ENCODE peak calls at places on chromosomes 16 and 17, in eight cellular contexts. O, B, M, G, S, K, C and N are unnamed samples.

GRCh38 chr16:51359141-51359960 is 208.3 kb upstream of the SALL1 start:
- DNase-seq in G (no peak), M (peak), C (no peak), S (peak), O (no peak), K (peak), B (peak), N (no peak)

GRCh38 chr17:69179227-69179952 is 37.7 kb upstream of the ABCA6 start:
- DNase-seq in G (no peak), S (no peak), C (no peak), O (no peak), B (peak), K (no peak), M (no peak), N (no peak)

GRCh38 chr16:22419908-22420307 is 45.5 kb upstream of the CDR2 start:
- DNase-seq in B (no peak), S (no peak), C (no peak), O (no peak), K (no peak), M (no peak), G (no peak), N (peak)

GRCh38 chr17:1521067-1521466 is 4.7 kb upstream of the INPP5K start:
- DNase-seq in C (no peak), B (no peak), M (no peak), S (no peak), G (no peak), O (no peak), K (no peak), N (no peak)

GRCh38 chr17:47072881-47073280 is 93.8 kb upstream of the RPRML start:
- DNase-seq in C (peak), M (no peak), O (peak), K (no peak), B (no peak), G (no peak), S (no peak), N (no peak)

GRCh38 chr17:6044261-6044660 is 25.9 kb upstream of the WSCD1 start:
- DNase-seq in G (no peak), O (no peak), B (no peak), K (no peak), C (no peak), S (no peak), M (no peak), N (no peak)

GRCh38 chr17:82325286-82326180 is 8.0 kb downstream of the SECTM1 start:
- DNase-seq in B (no peak), S (no peak), G (no peak), O (no peak), C (no peak), M (peak), K (no peak), N (no peak)

GRCh38 chr16:23786964-23787571 is 32.2 kb downstream of the CHP2 start:
- DNase-seq in S (no peak), M (no peak), B (peak), O (no peak), G (no peak), C (no peak), K (no peak), N (no peak)

GRCh38 chr16:88064889-88065746 is 113.9 kb downstream of the BANP start:
- DNase-seq in K (no peak), G (peak), M (no peak), B (no peak), C (no peak), O (no peak), S (no peak), N (no peak)

GRCh38 chr17:56943505-56944125 is 17.2 kb downstream of the COIL start:
- DNase-seq in B (no peak), C (no peak), G (no peak), M (no peak), O (no peak), K (no peak), S (no peak), N (no peak)

GRCh38 chr16:26344976-26345375 is 653.2 kb downstream of the HS3ST4 start:
- DNase-seq in M (no peak), B (no peak), G (no peak), K (no peak), O (no peak), S (no peak), C (no peak), N (no peak)

GRCh38 chr17:41977991-41978390 is 11.4 kb downstream of the CNP start:
- DNase-seq in C (no peak), S (no peak), M (no peak), G (peak), B (no peak), O (no peak), K (no peak), N (peak)

GRCh38 chr17:80805032-80805751 is 186.4 kb upstream of the CHMP6 start:
- DNase-seq in S (no peak), M (no peak), C (peak), O (no peak), G (peak), B (no peak), K (no peak), N (peak)

GRCh38 chr16:49513040-49513439 is 139.4 kb downstream of the C16orf78 start:
- DNase-seq in S (no peak), K (no peak), O (no peak), C (no peak), G (no peak), B (peak), M (no peak), N (no peak)

GRCh38 chr16:25568991-25569390 is 122.8 kb upstream of the HS3ST4 start:
- DNase-seq in G (no peak), C (no peak), M (no peak), O (no peak), K (no peak), S (no peak), B (no peak), N (no peak)

GRCh38 chr16:11632455-11632921 is 35.8 kb upstream of the SNN start:
- DNase-seq in S (peak), M (peak), B (no peak), O (peak), C (peak), G (no peak), K (peak), N (peak)

GRCh38 chr17:8287651-8288335 is 677 bp upstream of the RANGRF start:
- DNase-seq in M (no peak), C (no peak), G (no peak), S (no peak), K (no peak), O (no peak), B (no peak), N (peak)

GRCh38 chr17:43034623-43035293 is 9.7 kb downstream of the RND2 start:
- DNase-seq in M (no peak), K (no peak), O (no peak), G (no peak), B (no peak), C (no peak), S (no peak), N (no peak)

GRCh38 chr17:692116-692515 is 22.5 kb downstream of the VPS53 start:
- DNase-seq in S (no peak), K (no peak), B (no peak), O (peak), M (no peak), C (no peak), G (no peak), N (no peak)

GRCh38 chr17:53996896-53997295 is 174.2 kb downstream of the KIF2B start:
- DNase-seq in M (no peak), K (no peak), S (no peak), B (no peak), O (no peak), C (no peak), G (no peak), N (no peak)

GRCh38 chr17:51128089-51128488 is 7.4 kb upstream of the SPAG9 start:
- DNase-seq in M (no peak), G (no peak), S (no peak), C (no peak), B (peak), O (no peak), K (no peak), N (no peak)

GRCh38 chr17:65463242-65463641 is 98.2 kb downstream of the AXIN2 start:
- DNase-seq in S (peak), M (peak), G (no peak), O (no peak), K (no peak), B (no peak), C (peak), N (peak)

GRCh38 chr16:78822509-78822908 is 723.1 kb downstream of the WWOX start:
- DNase-seq in O (no peak), K (no peak), C (no peak), S (no peak), M (no peak), B (peak), G (no peak), N (no peak)

GRCh38 chr16:30893082-30893743 is 664 bp downstream of the BCL7C start:
- DNase-seq in S (no peak), C (no peak), M (peak), B (peak), O (no peak), G (peak), K (no peak), N (no peak)

GRCh38 chr16:88770459-88771293 is 14.3 kb downstream of the PIEZO1 start:
- DNase-seq in C (no peak), M (peak), B (peak), K (peak), O (no peak), S (peak), G (no peak), N (no peak)

GRCh38 chr17:76479515-76480048 is 12.2 kb downstream of the AANAT start:
- DNase-seq in O (no peak), G (no peak), M (no peak), K (no peak), B (no peak), S (no peak), C (no peak), N (no peak)

GRCh38 chr16:29757950-29758466 is 12.2 kb upstream of the C16orf54 start:
- DNase-seq in M (no peak), G (no peak), C (no peak), B (no peak), S (no peak), K (no peak), O (peak), N (no peak)

GRCh38 chr16:31452631-31453106 is 6.6 kb upstream of the ARMC5 start:
- DNase-seq in B (peak), M (no peak), C (peak), K (no peak), G (no peak), S (no peak), O (peak), N (peak)

GRCh38 chr17:596763-597644 is 117.6 kb downstream of the VPS53 start:
- DNase-seq in O (no peak), C (no peak), S (no peak), B (no peak), K (no peak), M (no peak), G (no peak), N (peak)

GRCh38 chr16:57527027-57527426 is 9.3 kb downstream of the CCDC102A start:
- DNase-seq in C (no peak), M (no peak), K (no peak), S (no peak), G (peak), O (no peak), B (peak), N (no peak)

GRCh38 chr17:1177099-1177996 is 2.4 kb downstream of the ABR start:
- DNase-seq in S (peak), O (no peak), G (peak), M (no peak), K (no peak), C (no peak), B (no peak), N (no peak)

GRCh38 chr16:28990375-28991040 is 5.7 kb downstream of the LAT start:
- DNase-seq in C (no peak), G (no peak), M (no peak), K (no peak), S (no peak), O (no peak), B (no peak), N (no peak)

GRCh38 chr16:17466876-17467275 is 3.9 kb downstream of the XYLT1 start:
- DNase-seq in B (peak), M (no peak), S (no peak), G (no peak), C (no peak), O (no peak), K (no peak), N (no peak)

GRCh38 chr16:83068686-83069085 is 441.9 kb downstream of the CDH13 start:
- DNase-seq in K (no peak), S (no peak), M (no peak), C (no peak), O (no peak), G (no peak), B (no peak), N (no peak)

GRCh38 chr17:72173475-72174116 is 52.8 kb downstream of the SOX9 start:
- DNase-seq in M (no peak), C (no peak), G (no peak), B (no peak), O (no peak), S (no peak), K (no peak), N (no peak)

GRCh38 chr16:1946495-1947368 is 3.7 kb upstream of the MSRB1 start:
- DNase-seq in S (no peak), B (peak), K (no peak), C (no peak), M (no peak), O (no peak), G (no peak), N (no peak)

GRCh38 chr17:17119106-17119505 is 76.8 kb downstream of the MPRIP start:
- DNase-seq in B (no peak), S (no peak), G (peak), O (no peak), K (peak), C (no peak), M (peak), N (no peak)

GRCh38 chr16:12239226-12239625 is 262.7 kb downstream of the SNX29 start:
- DNase-seq in B (no peak), C (no peak), K (no peak), S (no peak), M (no peak), O (no peak), G (no peak), N (no peak)

DNA sequence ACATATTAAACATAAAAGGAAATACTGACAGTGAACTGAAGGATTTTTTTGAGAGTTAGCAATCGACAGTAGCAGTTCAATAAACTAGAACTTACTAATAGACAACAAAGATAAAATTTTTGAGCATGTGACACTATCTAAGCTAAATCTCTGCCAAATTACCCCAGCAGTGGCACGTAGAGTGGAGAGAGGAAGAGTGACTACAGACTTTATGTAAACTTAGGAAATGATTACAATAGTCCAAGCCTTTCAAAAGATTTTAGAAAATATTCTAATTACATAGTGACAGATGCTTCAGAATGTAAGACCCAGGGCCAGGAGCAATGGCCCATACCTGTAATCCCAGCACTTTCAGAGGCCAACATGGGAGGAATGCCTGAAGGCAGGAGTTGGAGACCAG is 52.4 kb downstream of the CFDP1 start:
- DNase-seq in S (no peak), O (no peak), M (no peak), K (no peak), G (no peak), C (no peak), B (no peak), N (no peak)
- H3K4me3 ChIP-seq in S (no peak), O (no peak), M (no peak), K (no peak), G (no peak), C (no peak), B (no peak), N (no peak)

GRCh38 chr17:79026345-79027273 is 2.6 kb downstream of the C1QTNF1 start:
- DNase-seq in G (no peak), S (no peak), C (peak), O (no peak), B (no peak), K (peak), M (peak), N (no peak)
- H3K4me3 ChIP-seq in G (no peak), S (no peak), C (peak), O (no peak), B (no peak), K (no peak), M (peak), N (no peak)

DNA sequence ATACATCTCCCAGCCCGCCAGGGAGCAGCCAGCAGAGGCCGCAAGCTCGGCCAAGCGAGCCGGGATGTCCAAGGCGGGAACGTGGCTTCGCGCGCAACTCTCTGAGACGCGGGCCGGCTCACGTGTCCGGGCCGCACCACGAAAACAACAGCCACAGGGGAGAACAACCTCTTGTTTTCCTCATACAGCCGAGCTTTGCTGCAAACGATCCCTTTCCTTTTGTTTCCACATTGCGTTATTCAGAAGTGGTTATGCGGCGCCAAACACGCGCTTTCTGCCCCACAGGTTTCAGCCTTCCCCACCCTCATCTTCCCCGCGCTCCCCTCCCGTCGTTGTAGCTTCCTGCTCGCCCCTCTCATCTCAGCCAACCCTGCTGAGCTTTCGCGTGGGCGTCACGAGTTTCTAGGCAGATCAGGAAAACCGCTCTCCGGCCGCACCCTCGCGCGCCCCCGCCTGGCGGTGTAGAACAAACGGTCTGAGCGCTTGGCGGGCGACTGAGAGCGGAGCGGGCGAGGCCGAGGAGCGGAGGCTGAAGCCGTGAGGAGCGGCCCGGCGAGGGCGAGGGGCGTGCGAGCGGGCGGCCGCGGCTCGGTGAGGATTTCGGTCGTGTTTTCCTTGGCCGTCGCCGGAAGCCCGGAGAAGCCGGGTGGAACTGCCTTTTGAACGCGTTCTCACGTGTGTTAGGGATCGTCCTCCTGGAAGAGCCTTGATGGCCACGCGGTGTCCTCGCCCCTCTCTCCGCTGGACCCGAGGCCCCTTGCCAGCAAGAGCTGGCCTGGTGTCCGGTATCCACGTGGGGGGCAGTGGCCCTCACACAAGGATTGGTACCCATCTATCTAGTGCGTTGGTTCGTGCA is 6.6 kb upstream of the SMARCD2 start:
- DNase-seq in C (peak), M (peak), S (peak), O (no peak), G (peak), K (peak), B (peak), N (peak)
- H3K4me3 ChIP-seq in C (peak), M (peak), S (peak), O (peak), G (peak), K (no peak), B (peak), N (no peak)

GRCh38 chr16:86101135-86101911 is 202.4 kb downstream of the IRF8 start:
- DNase-seq in B (no peak), C (no peak), O (no peak), M (no peak), K (no peak), G (no peak), S (no peak), N (peak)
- H3K4me3 ChIP-seq in B (no peak), C (no peak), O (no peak), M (no peak), K (no peak), G (no peak), S (no peak), N (no peak)

GRCh38 chr16:72922714-72923113 is 125.2 kb downstream of the ZFHX3 start:
- DNase-seq in C (no peak), B (no peak), G (no peak), S (no peak), O (no peak), M (no peak), K (no peak), N (no peak)
- H3K4me3 ChIP-seq in C (no peak), B (no peak), G (no peak), S (no peak), O (no peak), M (no peak), K (no peak), N (no peak)

DNA sequence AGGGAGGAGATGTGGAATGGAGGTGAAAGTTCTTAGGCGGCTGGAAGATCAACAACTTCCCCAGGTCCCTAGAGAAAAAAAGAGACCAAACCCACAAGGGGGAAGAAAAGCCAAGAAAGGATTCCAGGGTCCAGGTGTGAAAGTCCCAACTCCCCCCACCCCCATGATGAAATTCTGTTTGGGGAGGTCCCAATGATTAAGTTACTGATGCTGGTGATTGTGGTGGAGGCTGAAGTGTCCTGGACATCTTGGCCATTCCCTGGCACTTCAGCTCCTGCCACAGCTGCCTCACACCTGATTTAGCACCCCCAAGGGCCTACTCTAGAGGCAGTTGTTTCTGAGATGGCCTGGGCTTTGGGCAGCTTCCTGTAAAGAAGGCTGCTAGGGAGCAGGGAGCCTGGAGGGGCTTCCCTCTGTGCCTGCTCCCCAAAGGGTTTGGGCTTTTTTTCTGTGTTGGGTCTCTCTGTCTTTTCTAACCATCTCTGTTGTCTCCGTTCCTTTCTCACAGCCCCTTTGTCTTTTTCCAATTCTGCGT is 13.1 kb downstream of the HOXB4 start:
- DNase-seq in C (no peak), G (no peak), B (no peak), S (no peak), K (no peak), M (no peak), O (no peak), N (no peak)
- H3K4me3 ChIP-seq in C (peak), G (no peak), B (no peak), S (no peak), K (no peak), M (peak), O (no peak), N (no peak)

GRCh38 chr17:78315355-78316114 is 44.3 kb downstream of the SOCS3 start:
- DNase-seq in G (peak), K (peak), M (peak), S (peak), B (peak), C (peak), O (peak), N (peak)
- H3K4me3 ChIP-seq in G (peak), K (no peak), M (no peak), S (no peak), B (peak), C (peak), O (peak), N (no peak)

GRCh38 chr17:21513012-21513570 is 136.9 kb downstream of the KCNJ12 start:
- DNase-seq in G (peak), B (peak), S (peak), O (no peak), M (peak), K (peak), C (peak), N (peak)
- H3K4me3 ChIP-seq in G (no peak), B (no peak), S (no peak), O (no peak), M (peak), K (no peak), C (no peak), N (no peak)